ENCODE peak calls at places on chromosomes 4 and X, in four cellular contexts. C is WERI-Rb-1, O is tibial nerve, M is GM23248. H is an unnamed sample. For H3K36me3 and H3K27me3, the result is how much of the 10 kb centered on the place peaks cover.

GRCh38 chr4:40990202-40990898 is 224.0 kb downstream of the APBB2 start:
- DNase-seq in C (no peak), O (no peak), M (peak), H (no peak)

GRCh38 chr4:152981278-152981677 is 45.2 kb downstream of the FHDC1 start:
- DNase-seq in C (no peak), O (no peak), M (no peak), H (peak)

GRCh38 chr4:140691369-140691768 is 64.8 kb downstream of the TBC1D9 start:
- DNase-seq in C (no peak), O (no peak), M (peak), H (peak)

GRCh38 chr4:108560624-108561023 is 59.8 kb upstream of the RPL34 start:
- DNase-seq in C (no peak), O (no peak), M (no peak), H (no peak)

GRCh38 chrX:42107495-42108139 is 184.3 kb upstream of the CASK start:
- DNase-seq in C (no peak), O (no peak), M (no peak), H (no peak)

GRCh38 chr4:13559414-13559813 is 15.1 kb upstream of the NKX3-2 start:
- DNase-seq in C (no peak), O (no peak), M (peak), H (no peak)

GRCh38 chrX:41921492-41922124 is 1.7 kb downstream of the CASK start:
- DNase-seq in C (no peak), O (no peak), M (peak), H (no peak)

GRCh38 chrX:100368167-100368566 is 41.9 kb downstream of the PCDH19 start:
- DNase-seq in C (peak), O (no peak), M (peak), H (peak)

GRCh38 chr4:186596346-186596745 is 41.0 kb upstream of the MTNR1A start:
- DNase-seq in C (no peak), O (no peak), M (no peak), H (no peak)

GRCh38 chr4:173860079-173860478 is 330.1 kb upstream of the HAND2 start:
- DNase-seq in C (no peak), O (no peak), M (no peak), H (no peak)

GRCh38 chrX:139932077-139932900 is 564 bp downstream of the ATP11C start:
- DNase-seq in C (peak), O (peak), M (peak), H (peak)

GRCh38 chr4:58247792-58248191 is 1137.6 kb upstream of the IGFBP7 start:
- DNase-seq in C (peak), O (no peak), M (no peak), H (peak)

GRCh38 chrX:10077425-10078188 is 79.2 kb upstream of the CLCN4 start:
- DNase-seq in C (no peak), O (no peak), M (peak), H (peak)

GRCh38 chrX:79089897-79090584 is 54.4 kb upstream of the GPR174 start:
- DNase-seq in C (no peak), O (no peak), M (no peak), H (no peak)
- H3K4me3 ChIP-seq in C (no peak), O (no peak), M (no peak), H (no peak)

GRCh38 chr4:7831330-7831729 is 108.3 kb downstream of the AFAP1 start:
- DNase-seq in C (peak), O (no peak), M (peak), H (no peak)
- H3K36me3 ChIP-seq in C (under half), O (under half), M (under half), H (under half)

DNA sequence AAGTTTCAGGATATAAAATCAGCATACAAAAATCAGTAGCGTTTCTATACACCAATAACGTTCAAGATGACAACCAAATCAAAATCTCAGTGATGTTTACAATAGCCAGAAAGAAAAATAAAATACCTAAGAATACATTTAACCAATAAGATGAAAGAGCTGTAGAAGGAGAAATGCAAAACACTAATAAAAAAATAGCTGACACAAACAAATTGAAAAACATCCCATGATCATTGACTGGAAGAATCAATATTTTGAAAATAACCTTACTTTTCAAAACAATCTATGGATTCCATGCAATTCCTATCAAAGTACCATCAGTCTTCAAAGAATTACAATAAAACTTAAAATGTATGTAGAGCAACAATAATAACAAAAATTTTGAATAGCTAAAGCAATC is 1096.3 kb downstream of the FAT4 start:
- DNase-seq in C (no peak), O (no peak), M (no peak), H (no peak)
- H3K27me3 ChIP-seq in C (under half), O (under half), M (under half), H (under half)

GRCh38 chrX:107710617-107711391 is 64.8 kb downstream of the TSC22D3 start:
- DNase-seq in C (no peak), O (no peak), M (peak), H (peak)
- H3K4me3 ChIP-seq in C (no peak), O (no peak), M (peak), H (no peak)

DNA sequence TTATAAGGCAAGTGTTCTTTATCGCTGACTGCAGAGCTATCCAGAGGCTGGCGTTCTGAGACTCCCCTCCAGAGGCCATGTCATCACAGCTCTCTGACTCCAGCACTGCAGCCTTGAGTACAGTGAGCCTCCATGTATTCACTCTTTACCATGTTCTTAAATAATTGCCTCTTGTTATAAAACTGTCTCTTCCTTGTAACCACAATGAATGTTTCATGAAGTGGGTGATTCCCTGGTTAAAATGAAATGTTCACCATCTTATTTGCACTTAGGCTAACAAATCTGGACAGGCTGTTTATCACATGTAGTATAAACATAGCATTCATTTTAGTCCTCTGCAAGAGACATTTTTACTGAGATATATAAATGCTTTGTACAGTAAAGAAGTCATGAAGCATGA is 43.8 kb downstream of the GUCY1B1 start:
- DNase-seq in C (no peak), O (no peak), M (no peak), H (no peak)
- H3K36me3 ChIP-seq in C (under half), O (under half), M (under half), H (under half)

GRCh38 chrX:124275167-124275894 is 57.1 kb upstream of the TEX13D start:
- DNase-seq in C (no peak), O (no peak), M (no peak), H (no peak)

GRCh38 chrX:124274438-124275166 is 57.9 kb upstream of the TEX13D start:
- DNase-seq in C (no peak), O (no peak), M (no peak), H (no peak)

GRCh38 chrX:124282580-124282979 is 49.9 kb upstream of the TEX13D start:
- DNase-seq in C (no peak), O (no peak), M (no peak), H (no peak)

GRCh38 chrX:124280294-124280902 is 52.1 kb upstream of the TEX13D start:
- DNase-seq in C (no peak), O (no peak), M (peak), H (no peak)
- H3K27me3 ChIP-seq in C (half or more), O (under half), M (under half), H (under half)

GRCh38 chrX:69503835-69504625 is at the start of gene NALF2:
- DNase-seq in C (peak), O (no peak), M (peak), H (peak)
- H3K4me3 ChIP-seq in C (peak), O (peak), M (no peak), H (peak)

DNA sequence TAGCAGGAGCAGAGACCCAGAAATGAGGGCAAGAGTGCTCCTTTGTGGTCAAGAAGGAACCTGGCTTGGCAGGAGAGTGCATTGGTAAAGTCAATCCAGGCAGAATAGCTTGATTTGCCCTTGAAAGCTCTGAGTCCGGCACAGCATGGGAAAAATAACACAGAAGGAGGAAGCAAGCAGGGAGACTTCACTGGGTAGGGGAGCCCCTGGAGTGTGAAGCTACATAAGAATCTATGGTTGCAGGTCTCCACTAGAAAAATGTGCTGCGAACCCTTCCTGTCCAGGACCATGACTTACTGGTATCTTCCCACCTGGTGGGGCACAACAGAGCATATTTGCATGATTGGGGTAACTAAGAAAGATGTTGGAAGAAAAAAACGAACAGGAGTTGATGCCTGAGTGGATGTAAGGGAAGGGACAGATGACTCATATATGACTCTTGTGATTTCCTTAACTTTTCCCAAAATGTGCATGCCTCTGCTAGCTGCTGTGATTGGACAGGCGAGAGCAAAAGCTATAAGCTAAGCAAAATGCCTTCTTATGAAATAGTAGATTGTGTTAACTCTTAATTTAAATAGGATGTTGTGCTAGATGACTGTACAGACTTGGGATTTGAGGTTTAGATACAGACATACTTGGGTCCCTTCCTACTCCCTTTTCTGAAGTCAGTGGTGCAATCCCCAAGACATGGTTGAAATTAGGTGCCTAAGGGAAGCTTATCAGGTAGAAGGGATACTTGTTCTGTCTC is 3.3 kb downstream of the IL13RA1 start:
- DNase-seq in C (no peak), O (no peak), M (peak), H (peak)
- H3K36me3 ChIP-seq in C (under half), O (under half), M (under half), H (under half)

DNA sequence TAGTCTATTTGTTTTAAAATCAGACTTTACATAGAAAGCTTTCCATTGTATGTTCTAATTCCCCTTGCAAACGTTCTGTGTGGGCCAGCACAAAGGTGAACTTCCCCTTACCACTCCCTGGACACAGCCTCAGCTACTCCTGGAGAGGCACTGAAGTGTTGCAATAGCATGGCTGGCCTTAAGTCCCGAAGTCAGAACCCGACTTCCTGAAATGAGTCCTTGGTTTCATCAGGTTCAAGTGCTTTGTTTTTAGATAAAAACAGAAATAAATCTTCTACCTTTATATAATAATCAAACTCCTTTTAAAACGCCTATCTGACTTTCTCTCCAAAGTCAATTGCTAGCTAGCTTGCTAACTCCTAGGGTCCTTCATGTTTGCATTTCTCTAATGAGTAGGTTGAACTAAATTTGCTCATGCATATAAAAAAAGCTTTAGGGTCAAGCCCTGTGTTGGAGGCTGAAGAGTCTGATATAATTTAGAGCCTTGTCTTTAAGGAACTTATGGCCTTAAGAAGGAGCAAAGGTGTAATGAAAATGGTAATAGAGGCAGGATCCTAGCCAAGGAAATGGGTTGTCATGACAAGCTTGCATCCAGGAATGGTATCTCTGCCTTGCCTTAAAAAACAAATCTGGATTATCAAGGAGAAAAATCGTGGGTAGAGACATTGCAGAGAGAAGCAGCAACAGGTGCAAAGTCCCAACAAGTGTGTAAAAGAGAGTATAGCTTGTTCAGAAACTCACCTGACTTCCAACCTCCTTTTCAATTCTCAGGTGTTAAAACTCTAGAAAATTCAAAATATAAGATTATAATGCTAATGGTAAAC is 9.1 kb downstream of the BMP3 start:
- DNase-seq in C (no peak), O (no peak), M (peak), H (no peak)
- H3K27me3 ChIP-seq in C (under half), O (under half), M (under half), H (under half)

H was measured in H7.